ENCODE peak calls at places on chromosomes 3 and 15, in five cellular contexts. One of them, this sample, is unnamed.

GRCh38 chr3:53065841-53066480 is 20.1 kb upstream of the SFMBT1 start:
- DNase-seq in T-helper 9 cell: no peak
- DNase-seq in RWPE1: no peak
- DNase-seq in NCI-H1105: peak
- DNase-seq in activated T-cell treated with anti-CD3 and anti-CD28 coated beads, Interleukin-2, amount 50 U/mL, for 24 hours: no peak
- DNase-seq in this sample: peak

GRCh38 chr15:52093539-52094502 is 18.8 kb downstream of the BCL2L10 start:
- DNase-seq in T-helper 9 cell: no peak
- DNase-seq in RWPE1: peak
- DNase-seq in NCI-H1105: no peak
- DNase-seq in activated T-cell treated with anti-CD3 and anti-CD28 coated beads, Interleukin-2, amount 50 U/mL, for 24 hours: no peak
- DNase-seq in this sample: no peak

GRCh38 chr15:74202461-74203401 is at the start of gene STRA6:
- DNase-seq in T-helper 9 cell: no peak
- DNase-seq in RWPE1: no peak
- DNase-seq in NCI-H1105: no peak
- DNase-seq in activated T-cell treated with anti-CD3 and anti-CD28 coated beads, Interleukin-2, amount 50 U/mL, for 24 hours: no peak
- DNase-seq in this sample: peak

GRCh38 chr3:178500631-178501030 is 35.6 kb upstream of the KCNMB2 start:
- DNase-seq in T-helper 9 cell: no peak
- DNase-seq in RWPE1: no peak
- DNase-seq in NCI-H1105: no peak
- DNase-seq in activated T-cell treated with anti-CD3 and anti-CD28 coated beads, Interleukin-2, amount 50 U/mL, for 24 hours: no peak
- DNase-seq in this sample: no peak

GRCh38 chr3:61663728-61664492 is 102.5 kb downstream of the PTPRG start:
- DNase-seq in T-helper 9 cell: no peak
- DNase-seq in RWPE1: peak
- DNase-seq in NCI-H1105: no peak
- DNase-seq in activated T-cell treated with anti-CD3 and anti-CD28 coated beads, Interleukin-2, amount 50 U/mL, for 24 hours: no peak
- DNase-seq in this sample: no peak

GRCh38 chr3:184506579-184506978 is 55.0 kb upstream of the EPHB3 start:
- DNase-seq in T-helper 9 cell: no peak
- DNase-seq in RWPE1: no peak
- DNase-seq in NCI-H1105: no peak
- DNase-seq in activated T-cell treated with anti-CD3 and anti-CD28 coated beads, Interleukin-2, amount 50 U/mL, for 24 hours: no peak
- DNase-seq in this sample: no peak

GRCh38 chr3:38978729-38979128 is 73.0 kb downstream of the SCN11A start:
- DNase-seq in T-helper 9 cell: no peak
- DNase-seq in RWPE1: no peak
- DNase-seq in NCI-H1105: no peak
- DNase-seq in activated T-cell treated with anti-CD3 and anti-CD28 coated beads, Interleukin-2, amount 50 U/mL, for 24 hours: no peak
- DNase-seq in this sample: no peak

GRCh38 chr3:153348457-153349137 is 186.6 kb downstream of the RAP2B start:
- DNase-seq in T-helper 9 cell: no peak
- DNase-seq in RWPE1: no peak
- DNase-seq in NCI-H1105: no peak
- DNase-seq in activated T-cell treated with anti-CD3 and anti-CD28 coated beads, Interleukin-2, amount 50 U/mL, for 24 hours: no peak
- DNase-seq in this sample: no peak

GRCh38 chr3:193240436-193240849 is 579 bp upstream of the PLAAT1 start:
- DNase-seq in T-helper 9 cell: no peak
- DNase-seq in RWPE1: no peak
- DNase-seq in NCI-H1105: no peak
- DNase-seq in activated T-cell treated with anti-CD3 and anti-CD28 coated beads, Interleukin-2, amount 50 U/mL, for 24 hours: no peak
- DNase-seq in this sample: no peak

GRCh38 chr15:58248504-58248842 is 110.3 kb downstream of the AQP9 start:
- DNase-seq in T-helper 9 cell: no peak
- DNase-seq in RWPE1: no peak
- DNase-seq in NCI-H1105: no peak
- DNase-seq in activated T-cell treated with anti-CD3 and anti-CD28 coated beads, Interleukin-2, amount 50 U/mL, for 24 hours: no peak
- DNase-seq in this sample: no peak

GRCh38 chr3:159895430-159895829 is 93.2 kb upstream of the IL12A start:
- DNase-seq in T-helper 9 cell: no peak
- DNase-seq in RWPE1: no peak
- DNase-seq in NCI-H1105: no peak
- DNase-seq in activated T-cell treated with anti-CD3 and anti-CD28 coated beads, Interleukin-2, amount 50 U/mL, for 24 hours: no peak
- DNase-seq in this sample: no peak

GRCh38 chr15:89112341-89112971 is 24.2 kb downstream of the ABHD2 start:
- DNase-seq in T-helper 9 cell: no peak
- DNase-seq in RWPE1: no peak
- DNase-seq in NCI-H1105: no peak
- DNase-seq in activated T-cell treated with anti-CD3 and anti-CD28 coated beads, Interleukin-2, amount 50 U/mL, for 24 hours: no peak
- DNase-seq in this sample: no peak

GRCh38 chr3:46491089-46492070 is 6.4 kb upstream of the RTP3 start:
- DNase-seq in T-helper 9 cell: no peak
- DNase-seq in RWPE1: no peak
- DNase-seq in NCI-H1105: no peak
- DNase-seq in activated T-cell treated with anti-CD3 and anti-CD28 coated beads, Interleukin-2, amount 50 U/mL, for 24 hours: no peak
- DNase-seq in this sample: no peak

GRCh38 chr3:134347516-134347915 is 26.7 kb downstream of the AMOTL2 start:
- DNase-seq in T-helper 9 cell: no peak
- DNase-seq in RWPE1: no peak
- DNase-seq in NCI-H1105: no peak
- DNase-seq in activated T-cell treated with anti-CD3 and anti-CD28 coated beads, Interleukin-2, amount 50 U/mL, for 24 hours: no peak
- DNase-seq in this sample: no peak